ENCODE peak calls at places on chromosomes 4 and X, in six cellular contexts. K is stimulated activated naive CD8-positive, alpha-beta T cell treated with anti-CD3 and anti-CD28 coated beads, Interleukin-15, Interleukin-2, amounts not matched to agents 100 U/mL and 50 U/mL, for 24 hours; D is activated CD4-positive, alpha-beta T cell treated with anti-CD3 and anti-CD28 coated beads for 36 hours; U is activated T-cell treated with anti-CD3 and anti-CD28 coated beads, Interleukin-2, amount 50 U/mL, for 72 hours; V is stimulated activated effector memory CD8-positive, alpha-beta T cell treated with anti-CD3 and anti-CD28 coated beads, Interleukin-12 subunit alpha, Interleukin-12 subunit beta, amount 100 ng/mL, for 72 hours; X is pancreas. A is an unnamed sample.

GRCh38 chr4:164337219-164337944 is 416.5 kb upstream of the SMIM31 start:
- ATAC-seq in K (no peak), D (no peak), U (no peak), V (no peak), X (no peak), A (no peak)

GRCh38 chr4:151175204-151175603 is 75.8 kb downstream of the RPS3A start:
- ATAC-seq in K (no peak), D (no peak), U (no peak), V (no peak), X (peak; percentile 32), A (no peak)

GRCh38 chr4:189436207-189436606 is 504.5 kb upstream of the FRG1 start:
- ATAC-seq in K (no peak), D (no peak), U (no peak), V (no peak), X (no peak), A (no peak)

GRCh38 chr4:184317234-184317918 is 99.7 kb upstream of the ENPP6 start:
- ATAC-seq in K (no peak), D (no peak), U (no peak), V (no peak), X (peak; percentile 82), A (no peak)

GRCh38 chr4:69594382-69594781 is 45.1 kb downstream of the UGT2A2 start:
- ATAC-seq in K (no peak), D (no peak), U (no peak), V (no peak), X (no peak), A (no peak)

GRCh38 chr4:89305712-89306437 is 1.7 kb downstream of the GPRIN3 start:
- ATAC-seq in K (peak; percentile 35), D (peak; percentile 37), U (peak; percentile 53), V (peak; percentile 71), X (peak; percentile 41), A (no peak)

GRCh38 chr4:173538903-173539445 is 8.9 kb upstream of the HAND2 start:
- ATAC-seq in K (no peak), D (no peak), U (no peak), V (no peak), X (peak; percentile 36), A (no peak)

GRCh38 chr4:86963697-86964096 is 28.9 kb downstream of the AFF1 start:
- ATAC-seq in K (peak; percentile 55), D (peak; percentile 60), U (peak; percentile 53), V (peak; percentile 59), X (no peak), A (no peak)

GRCh38 chr4:2977116-2978097 is 14.0 kb downstream of the GRK4 start:
- ATAC-seq in K (no peak), D (no peak), U (no peak), V (no peak), X (no peak), A (no peak)

GRCh38 chr4:80322716-80323115 is 12.8 kb upstream of the CFAP299 start:
- ATAC-seq in K (no peak), D (no peak), U (no peak), V (no peak), X (peak; percentile 49), A (no peak)

GRCh38 chrX:49277520-49277799 is 7.9 kb downstream of the PPP1R3F start:
- ATAC-seq in K (peak; percentile 11), D (peak; percentile 64), U (no peak), V (peak; percentile 60), X (no peak), A (no peak)

GRCh38 chrX:113514906-113515305 is 674.3 kb upstream of the AMOT start:
- ATAC-seq in K (no peak), D (no peak), U (no peak), V (no peak), X (peak; percentile 66), A (no peak)

GRCh38 chr4:6750302-6751221 is 32.0 kb upstream of the KIAA0232 start:
- ATAC-seq in K (no peak), D (no peak), U (no peak), V (no peak), X (no peak), A (no peak)

GRCh38 chr4:85514783-85515182 is 39.8 kb downstream of the ARHGAP24 start:
- ATAC-seq in K (no peak), D (no peak), U (no peak), V (no peak), X (no peak), A (no peak)

GRCh38 chr4:101850698-101851097 is 60.2 kb downstream of the BANK1 start:
- ATAC-seq in K (no peak), D (no peak), U (no peak), V (no peak), X (no peak), A (peak; percentile 69)

GRCh38 chr4:110480031-110480549 is 4.1 kb downstream of the ENPEP start:
- ATAC-seq in K (no peak), D (no peak), U (no peak), V (no peak), X (peak; percentile 60), A (no peak)

GRCh38 chr4:80592950-80593349 is 257.4 kb downstream of the CFAP299 start:
- ATAC-seq in K (no peak), D (no peak), U (no peak), V (no peak), X (no peak), A (peak; percentile 41)